ENCODE peak calls at places on chromosomes 11 and 22, in four cellular contexts. U is left ventricle myocardium inferior, O is mesenchymal stem cell, J is cardiac muscle cell. P is an unnamed sample.

GRCh38 chr11:60866911-60867870 is at the start of gene ZP1:
- DNase-seq in U (no peak), O (no peak), J (no peak), P (no peak)

GRCh38 chr11:44592125-44592643 is 26.7 kb downstream of the CD82 start:
- DNase-seq in U (no peak), O (peak; percentile 94), J (peak; percentile 88), P (no peak)

GRCh38 chr11:16096336-16096735 is 260.0 kb downstream of the SOX6 start:
- DNase-seq in U (no peak), O (no peak), J (peak; percentile 34), P (no peak)

GRCh38 chr11:133835258-133836075 is 9.8 kb downstream of the SPATA19 start:
- DNase-seq in U (no peak), O (peak; percentile 8), J (peak; percentile 69), P (peak; percentile 59)

GRCh38 chr11:10076458-10077141 is 217.4 kb downstream of the SBF2 start:
- DNase-seq in U (peak; percentile 75), O (no peak), J (peak; percentile 88), P (peak; percentile 46)

GRCh38 chr11:4511846-4512245 is 29.4 kb downstream of the OR52K1 start:
- DNase-seq in U (no peak), O (no peak), J (no peak), P (peak; percentile 17)

GRCh38 chr11:6855971-6856542 is 6.8 kb upstream of the OR10A2 start:
- DNase-seq in U (no peak), O (no peak), J (peak; percentile 6), P (no peak)

GRCh38 chr11:131816046-131816445 is 445.6 kb downstream of the NTM start:
- DNase-seq in U (no peak), O (no peak), J (no peak), P (no peak)

GRCh38 chr11:22343411-22344032 is 5.3 kb downstream of the SLC17A6 start:
- DNase-seq in U (no peak), O (no peak), J (no peak), P (no peak)

GRCh38 chr11:22467741-22468140 is 129.6 kb downstream of the SLC17A6 start:
- DNase-seq in U (no peak), O (no peak), J (no peak), P (no peak)

GRCh38 chr11:27437824-27438594 is 34.6 kb downstream of the LGR4 start:
- DNase-seq in U (no peak), O (no peak), J (no peak), P (no peak)

GRCh38 chr11:1771273-1771672 is 7.5 kb upstream of the CTSD start:
- DNase-seq in U (no peak), O (no peak), J (no peak), P (no peak)

GRCh38 chr11:59076876-59077571 is 9.1 kb upstream of the GLYATL1B start:
- DNase-seq in U (no peak), O (no peak), J (no peak), P (no peak)

GRCh38 chr11:117217685-117218084 is 14.2 kb downstream of the PCSK7 start:
- DNase-seq in U (no peak), O (no peak), J (no peak), P (no peak)

GRCh38 chr11:34250732-34251639 is 106.8 kb downstream of the ABTB2 start:
- DNase-seq in U (peak; percentile 50), O (no peak), J (no peak), P (peak; percentile 94)

GRCh38 chr11:1770061-1770460 is 6.3 kb upstream of the CTSD start:
- DNase-seq in U (no peak), O (no peak), J (no peak), P (no peak)

GRCh38 chr11:838441-839279 is 3.7 kb downstream of the POLR2L start:
- DNase-seq in U (no peak), O (peak; percentile 43), J (peak; percentile 46), P (no peak)

GRCh38 chr22:44024288-44024908 is at the start of gene PARVB:
- DNase-seq in U (peak; percentile 55), O (peak; percentile 36), J (peak; percentile 28), P (peak; percentile 13)

GRCh38 chr11:77127674-77127968 is 425 bp upstream of the MYO7A start:
- DNase-seq in U (no peak), O (no peak), J (no peak), P (no peak)

GRCh38 chr22:27381552-27381951 is 420.0 kb downstream of the MN1 start:
- DNase-seq in U (no peak), O (no peak), J (no peak), P (peak; percentile 58)

GRCh38 chr11:10181811-10182210 is 112.2 kb downstream of the SBF2 start:
- DNase-seq in U (no peak), O (peak; percentile 61), J (peak; percentile 71), P (peak; percentile 51)

GRCh38 chr11:73402834-73403185 is 26.6 kb downstream of the RELT start:
- DNase-seq in U (no peak), O (no peak), J (no peak), P (peak; percentile 60)

GRCh38 chr11:72405009-72405408 is 29.3 kb downstream of the CLPB start:
- DNase-seq in U (no peak), O (no peak), J (no peak), P (no peak)

GRCh38 chr11:1153951-1154487 is 3.7 kb upstream of the MUC5AC start:
- DNase-seq in U (no peak), O (peak; percentile 89), J (peak; percentile 93), P (no peak)

GRCh38 chr11:111119751-111120150 is 125.8 kb upstream of the POU2AF2 start:
- DNase-seq in U (no peak), O (no peak), J (peak; percentile 17), P (no peak)

GRCh38 chr22:35894937-35895708 is 133.5 kb downstream of the RBFOX2 start:
- DNase-seq in U (no peak), O (peak; percentile 85), J (peak; percentile 88), P (peak; percentile 72)

GRCh38 chr11:47412152-47412746 is 3.9 kb downstream of the SLC39A13 start:
- DNase-seq in U (peak; percentile 42), O (peak; percentile 56), J (peak; percentile 48), P (peak; percentile 74)

GRCh38 chr22:24506802-24507438 is 11.8 kb downstream of the UPB1 start:
- DNase-seq in U (no peak), O (peak; percentile 90), J (no peak), P (peak; percentile 31)

GRCh38 chr11:86245369-86246292 is 1.1 kb downstream of the EED start:
- DNase-seq in U (no peak), O (peak; percentile 42), J (peak; percentile 19), P (peak; percentile 32)

GRCh38 chr11:84673753-84674152 is 953.4 kb downstream of the DLG2 start:
- DNase-seq in U (no peak), O (peak; percentile 3), J (no peak), P (peak; percentile 79)

GRCh38 chr22:48434156-48434867 is 1393.4 kb downstream of the BRD1 start:
- DNase-seq in U (no peak), O (no peak), J (no peak), P (no peak)

GRCh38 chr11:11845066-11845465 is 3.3 kb downstream of the USP47 start:
- DNase-seq in U (no peak), O (no peak), J (no peak), P (no peak)

GRCh38 chr11:11845551-11845950 is 3.8 kb downstream of the USP47 start:
- DNase-seq in U (no peak), O (no peak), J (no peak), P (no peak)

GRCh38 chr11:11847082-11847481 is 5.3 kb downstream of the USP47 start:
- DNase-seq in U (no peak), O (no peak), J (no peak), P (no peak)

GRCh38 chr11:11850668-11851067 is 8.9 kb downstream of the USP47 start:
- DNase-seq in U (no peak), O (no peak), J (no peak), P (no peak)

DNA sequence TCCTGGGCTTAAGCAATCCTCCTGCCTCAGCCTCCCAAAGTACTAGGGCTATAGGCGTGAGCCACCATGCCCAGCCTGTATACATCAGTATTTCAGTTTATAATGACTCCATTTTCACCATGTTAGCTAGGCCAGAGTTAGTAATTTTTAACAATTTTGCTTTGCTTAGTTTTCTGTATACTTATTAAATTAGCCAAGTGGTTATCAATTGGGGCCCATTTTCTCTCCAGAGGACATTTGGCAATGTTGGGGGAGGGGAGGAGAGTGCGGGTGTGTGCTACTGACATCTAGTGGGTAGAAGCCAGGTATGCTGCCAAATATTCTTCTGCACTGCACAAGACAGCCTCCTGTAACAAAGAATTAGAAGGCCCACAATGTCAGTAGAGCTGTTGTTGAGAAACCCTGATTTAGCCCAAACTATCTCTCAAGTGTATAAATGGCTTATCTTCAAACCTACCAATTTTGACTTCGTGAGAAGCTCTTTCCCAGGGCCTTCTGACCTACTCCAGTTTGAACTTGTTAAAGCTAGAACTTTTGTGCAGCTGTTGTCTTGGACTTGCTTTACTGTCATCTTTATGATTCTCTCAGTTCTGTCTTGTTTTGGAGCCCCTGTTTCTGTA is 7.5 kb downstream of the USP47 start:
- DNase-seq in U (peak; percentile 34), O (peak; percentile 69), J (peak; percentile 84), P (peak; percentile 79)
- H3K4me1 ChIP-seq in U (peaks cover 94% of the 10 kb centered on the region), O (peaks cover 3% of the 10 kb centered on the region), J (peaks cover 57% of the 10 kb centered on the region), P (peaks cover 29% of the 10 kb centered on the region)

GRCh38 chr22:38191746-38192474 is 9.9 kb upstream of the MAFF start:
- DNase-seq in U (no peak), O (no peak), J (no peak), P (no peak)
- H3K4me1 ChIP-seq in U (peaks cover 13% of the 10 kb centered on the region), O (peaks cover 8% of the 10 kb centered on the region), J (peaks cover 5% of the 10 kb centered on the region), P (no peaks in the 10 kb centered on the region)

DNA sequence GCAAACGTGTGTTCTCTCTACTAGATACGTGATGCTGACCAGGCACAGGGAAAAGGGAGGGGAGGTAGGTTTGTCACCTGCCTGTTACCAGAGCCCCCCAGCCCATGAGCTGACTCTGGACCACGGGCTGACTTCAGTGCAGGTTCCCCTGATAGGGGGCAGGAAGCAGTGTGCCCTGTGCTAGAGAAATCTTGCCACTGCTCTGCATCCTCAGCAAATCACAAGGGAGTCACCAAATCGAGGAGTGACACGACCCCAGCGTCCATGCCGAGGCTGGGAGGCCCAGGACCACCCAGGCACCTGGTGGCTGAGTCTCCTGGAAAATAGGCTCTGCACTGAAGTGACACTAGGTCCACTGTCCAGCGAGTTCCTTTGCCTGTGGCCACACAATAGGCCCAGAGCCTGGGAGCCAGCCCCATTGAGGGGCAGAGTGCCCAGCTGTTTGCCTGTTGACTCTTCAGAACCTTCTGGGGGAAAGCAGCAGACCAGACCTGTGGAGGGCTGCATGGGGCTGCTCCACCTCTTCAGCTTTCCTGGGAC is 99.3 kb downstream of the CTTN start:
- DNase-seq in U (peak; percentile 12), O (no peak), J (no peak), P (no peak)
- H3K4me1 ChIP-seq in U (peaks cover 13% of the 10 kb centered on the region), O (peaks cover 10% of the 10 kb centered on the region), J (no peaks in the 10 kb centered on the region), P (no peaks in the 10 kb centered on the region)

GRCh38 chr22:46013460-46014416 is 36.8 kb upstream of the WNT7B start:
- DNase-seq in U (peak; percentile 92), O (peak; percentile 96), J (peak; percentile 98), P (peak; percentile 94)

GRCh38 chr22:46012182-46012880 is 35.4 kb upstream of the WNT7B start:
- DNase-seq in U (peak; percentile 14), O (no peak), J (no peak), P (no peak)

GRCh38 chr22:46011627-46012181 is 34.7 kb upstream of the WNT7B start:
- DNase-seq in U (peak; percentile 17), O (no peak), J (no peak), P (no peak)

GRCh38 chr22:46010951-46011626 is 34.1 kb upstream of the WNT7B start:
- DNase-seq in U (peak; percentile 15), O (no peak), J (no peak), P (no peak)

DNA sequence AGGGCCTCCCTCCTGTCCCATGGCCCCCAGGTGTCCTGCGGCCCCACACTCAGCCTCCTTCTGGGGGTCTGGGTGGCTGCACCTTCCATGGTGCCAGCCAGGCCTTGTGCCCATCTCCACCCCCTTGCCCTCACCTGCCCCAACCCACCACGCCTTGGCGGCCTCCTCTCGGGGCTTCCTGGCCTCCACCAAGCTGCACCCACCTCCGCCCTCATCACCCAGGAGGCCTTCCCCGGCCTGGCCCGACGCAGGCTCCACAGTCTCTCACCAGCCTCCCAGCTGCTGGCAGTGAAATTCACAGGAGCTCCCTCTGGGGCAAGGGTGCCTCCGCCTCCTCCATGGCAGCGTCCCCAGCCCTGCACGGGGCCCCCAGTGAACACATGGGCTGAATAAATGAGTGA is 35.9 kb upstream of the WNT7B start:
- DNase-seq in U (peak; percentile 19), O (no peak), J (no peak), P (no peak)
- H3K4me1 ChIP-seq in U (peaks cover 55% of the 10 kb centered on the region), O (peaks cover 51% of the 10 kb centered on the region), J (peaks cover 14% of the 10 kb centered on the region), P (peaks cover 23% of the 10 kb centered on the region)